ENCODE peak calls at places on chromosome 6, in five cellular contexts. R, S, C, M and B are unnamed samples. For H3K27me3, the result is how much of the 10 kb centered on the place peaks cover.

GRCh38 chr6:40349092-40349491 is 238.1 kb downstream of the LRFN2 start:
- DNase-seq in R (no peak), S (no peak), C (peak), M (no peak), B (no peak)

GRCh38 chr6:166586424-166587156 is at the start of gene RAMACL:
- DNase-seq in R (no peak), S (no peak), C (no peak), M (peak), B (peak)

GRCh38 chr6:13953061-13953705 is 28.4 kb downstream of the RNF182 start:
- DNase-seq in R (peak), S (no peak), C (no peak), M (no peak), B (no peak)

GRCh38 chr6:27141472-27142015 is 106.0 kb upstream of the PRSS16 start:
- DNase-seq in R (no peak), S (no peak), C (no peak), M (no peak), B (no peak)

GRCh38 chr6:142353690-142354089 is 51.9 kb downstream of the ADGRG6 start:
- DNase-seq in R (no peak), S (no peak), C (no peak), M (no peak), B (no peak)

GRCh38 chr6:151651639-151652038 is 155.8 kb upstream of the ESR1 start:
- DNase-seq in R (no peak), S (no peak), C (no peak), M (no peak), B (no peak)

GRCh38 chr6:22651731-22652130 is 82.4 kb downstream of the HDGFL1 start:
- DNase-seq in R (no peak), S (no peak), C (no peak), M (no peak), B (no peak)

GRCh38 chr6:68194846-68195478 is 440.1 kb upstream of the ADGRB3 start:
- DNase-seq in R (no peak), S (no peak), C (no peak), M (no peak), B (no peak)

GRCh38 chr6:53999088-53999755 is 112.0 kb upstream of the MLIP start:
- DNase-seq in R (no peak), S (no peak), C (no peak), M (no peak), B (no peak)

GRCh38 chr6:130965657-130966056 is 97.4 kb downstream of the EPB41L2 start:
- DNase-seq in R (no peak), S (no peak), C (no peak), M (no peak), B (no peak)

GRCh38 chr6:21523652-21524051 is 69.9 kb upstream of the SOX4 start:
- DNase-seq in R (no peak), S (no peak), C (no peak), M (no peak), B (no peak)

GRCh38 chr6:74073429-74073828 is 377.4 kb downstream of the CD109 start:
- DNase-seq in R (peak), S (no peak), C (no peak), M (no peak), B (no peak)

GRCh38 chr6:168600381-168600780 is 159.4 kb downstream of the SMOC2 start:
- DNase-seq in R (no peak), S (no peak), C (no peak), M (no peak), B (no peak)

GRCh38 chr6:108564178-108564577 is 3.5 kb downstream of the FOXO3 start:
- DNase-seq in R (peak), S (no peak), C (peak), M (no peak), B (peak)

GRCh38 chr6:32112436-32112980 is 3.4 kb upstream of the TNXB start:
- DNase-seq in R (no peak), S (no peak), C (no peak), M (no peak), B (no peak)

GRCh38 chr6:17501982-17502704 is 98.0 kb upstream of the FAM8A1 start:
- DNase-seq in R (no peak), S (no peak), C (no peak), M (no peak), B (no peak)

GRCh38 chr6:132244744-132245143 is 156.5 kb downstream of the MOXD1 start:
- DNase-seq in R (no peak), S (no peak), C (no peak), M (no peak), B (no peak)

GRCh38 chr6:149202100-149202499 is 115.4 kb upstream of the TAB2 start:
- DNase-seq in R (no peak), S (no peak), C (no peak), M (no peak), B (no peak)

GRCh38 chr6:35724471-35724870 is 12.4 kb upstream of the ARMC12 start:
- DNase-seq in R (no peak), S (no peak), C (no peak), M (no peak), B (no peak)

GRCh38 chr6:17450825-17451224 is 57.4 kb downstream of the CAP2 start:
- DNase-seq in R (no peak), S (no peak), C (no peak), M (no peak), B (no peak)

GRCh38 chr6:44176935-44177509 is 18.4 kb downstream of the CAPN11 start:
- DNase-seq in R (no peak), S (no peak), C (no peak), M (no peak), B (peak)

GRCh38 chr6:21331221-21331620 is 262.3 kb upstream of the SOX4 start:
- DNase-seq in R (no peak), S (no peak), C (no peak), M (no peak), B (no peak)

GRCh38 chr6:16061833-16062232 is 67.1 kb upstream of the MYLIP start:
- DNase-seq in R (no peak), S (no peak), C (no peak), M (no peak), B (no peak)

GRCh38 chr6:73983367-73983766 is 287.4 kb downstream of the CD109 start:
- DNase-seq in R (peak), S (no peak), C (no peak), M (no peak), B (no peak)

GRCh38 chr6:3457710-3458605 is 1.1 kb upstream of the SLC22A23 start:
- DNase-seq in R (no peak), S (no peak), C (no peak), M (peak), B (no peak)

GRCh38 chr6:137570307-137570832 is 76.2 kb upstream of the OLIG3 start:
- DNase-seq in R (no peak), S (no peak), C (no peak), M (no peak), B (no peak)

GRCh38 chr6:111242452-111242851 is 155.1 kb downstream of the SLC16A10 start:
- DNase-seq in R (peak), S (no peak), C (no peak), M (no peak), B (no peak)

GRCh38 chr6:129212081-129212480 is 329.1 kb downstream of the LAMA2 start:
- DNase-seq in R (no peak), S (no peak), C (no peak), M (no peak), B (no peak)

GRCh38 chr6:165717732-165718465 is 54.9 kb upstream of the PDE10A start:
- DNase-seq in R (peak), S (no peak), C (peak), M (no peak), B (no peak)

GRCh38 chr6:136920858-136921520 is 1.1 kb upstream of the SLC35D3 start:
- DNase-seq in R (no peak), S (no peak), C (no peak), M (no peak), B (peak)

GRCh38 chr6:18536693-18537092 is 149.5 kb downstream of the RNF144B start:
- DNase-seq in R (no peak), S (no peak), C (no peak), M (no peak), B (no peak)
- H3K27me3 ChIP-seq in R (under half), S (under half), C (under half), M (under half), B (under half)

DNA sequence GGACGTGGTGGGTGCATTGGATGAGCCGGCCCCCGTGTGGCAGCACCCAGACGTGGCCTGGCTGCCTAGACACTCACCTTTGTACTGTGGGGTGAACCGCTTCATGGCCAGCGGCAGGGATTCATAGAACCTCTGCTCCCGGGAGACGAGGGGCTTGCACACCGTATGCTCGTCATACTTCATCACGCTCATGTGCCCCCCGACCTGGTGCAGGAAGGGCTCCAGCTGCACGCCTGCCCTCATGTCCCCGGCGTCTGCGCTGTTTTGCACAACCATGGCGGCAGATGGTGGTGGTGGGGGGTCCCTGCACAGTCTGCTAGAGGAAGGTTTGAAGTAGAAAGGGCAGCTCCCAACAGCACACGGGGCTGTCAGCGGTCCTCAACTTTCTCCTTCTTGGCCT is 11.5 kb downstream of the IP6K3 start:
- DNase-seq in R (no peak), S (no peak), C (no peak), M (no peak), B (no peak)
- H3K27me3 ChIP-seq in R (under half), S (under half), C (under half), M (under half), B (under half)

GRCh38 chr6:157224178-157224956 is 99.0 kb downstream of the TMEM242 start:
- DNase-seq in R (no peak), S (no peak), C (no peak), M (no peak), B (no peak)

GRCh38 chr6:157223486-157223885 is 99.8 kb downstream of the TMEM242 start:
- DNase-seq in R (no peak), S (no peak), C (no peak), M (no peak), B (no peak)

GRCh38 chr6:157226026-157226639 is 97.2 kb downstream of the TMEM242 start:
- DNase-seq in R (peak), S (no peak), C (no peak), M (no peak), B (no peak)

GRCh38 chr6:157225575-157225995 is 97.7 kb downstream of the TMEM242 start:
- DNase-seq in R (no peak), S (no peak), C (no peak), M (no peak), B (no peak)

DNA sequence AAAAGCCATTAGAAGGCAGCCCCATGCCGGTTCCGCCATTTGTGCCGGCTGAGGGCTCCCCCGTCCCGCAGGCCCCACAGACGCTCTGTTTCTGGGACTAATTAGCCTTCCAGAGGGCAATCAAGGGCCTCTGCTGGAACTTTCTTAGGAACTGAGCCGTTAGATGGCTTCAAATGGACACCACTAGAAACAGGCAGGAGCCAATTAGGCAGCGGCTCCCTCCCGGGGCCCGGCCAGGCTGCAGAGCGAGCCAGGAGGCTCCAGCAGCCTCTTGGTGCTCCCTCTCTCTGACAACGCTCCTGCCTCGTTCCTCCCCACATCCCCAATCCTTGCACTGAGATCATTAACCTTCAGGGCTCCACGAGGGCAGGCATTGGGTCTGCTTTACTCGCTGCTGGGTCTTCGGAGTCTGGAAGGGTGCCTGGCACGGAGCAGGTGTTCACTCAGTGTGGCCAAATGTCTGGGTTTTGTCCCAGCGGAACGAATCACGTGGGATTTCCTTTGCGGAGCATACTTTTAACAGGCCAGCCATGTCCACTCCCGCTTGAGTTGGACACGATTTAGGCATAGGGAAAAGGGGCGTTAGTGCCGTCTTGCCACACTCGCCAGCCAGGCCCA is 98.3 kb downstream of the TMEM242 start:
- DNase-seq in R (no peak), S (no peak), C (no peak), M (no peak), B (no peak)
- H3K27me3 ChIP-seq in R (under half), S (under half), C (under half), M (under half), B (under half)

DNA sequence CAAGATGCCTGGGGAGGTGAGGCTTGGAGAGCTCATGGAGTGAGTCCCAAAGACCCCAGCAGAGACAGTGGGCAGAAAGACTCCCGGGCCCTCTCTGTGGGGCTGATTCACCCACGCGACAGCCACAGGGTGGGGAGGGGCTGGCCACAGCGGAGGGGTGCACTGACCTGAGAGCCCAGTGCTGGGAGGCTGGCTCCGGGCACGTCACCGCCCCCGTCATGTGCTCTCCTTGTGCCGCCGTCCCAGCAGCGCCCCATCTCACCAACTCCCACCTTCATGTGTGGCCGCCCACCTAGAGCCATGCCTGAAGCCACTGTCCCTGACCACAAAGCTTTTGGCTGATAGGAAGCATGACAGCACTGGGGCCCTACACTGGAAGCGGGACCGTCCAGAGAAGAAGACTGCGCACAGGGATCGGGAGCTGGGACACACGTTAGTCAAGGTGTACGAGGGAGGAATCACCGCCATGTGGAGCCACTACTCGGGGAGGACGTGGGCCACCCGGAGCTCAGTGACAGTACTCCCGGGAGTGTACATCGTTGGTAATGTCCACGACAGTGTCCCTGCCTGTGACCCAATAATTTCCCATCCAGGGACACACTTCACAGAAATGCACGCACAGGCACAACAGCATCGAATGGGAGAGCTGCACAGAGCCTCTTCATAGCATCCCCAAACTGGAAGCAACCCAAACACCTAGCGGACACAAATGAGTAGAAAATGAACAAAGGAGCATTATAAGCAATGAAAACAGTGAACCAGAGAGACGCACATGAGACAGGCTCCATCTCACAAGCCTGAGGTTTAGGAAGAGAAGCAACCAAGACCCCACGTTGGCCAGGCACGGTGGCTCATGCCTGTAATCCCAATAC is 28.4 kb upstream of the FOXC1 start:
- DNase-seq in R (no peak), S (no peak), C (peak), M (no peak), B (no peak)
- H3K27me3 ChIP-seq in R (under half), S (under half), C (under half), M (under half), B (under half)

DNA sequence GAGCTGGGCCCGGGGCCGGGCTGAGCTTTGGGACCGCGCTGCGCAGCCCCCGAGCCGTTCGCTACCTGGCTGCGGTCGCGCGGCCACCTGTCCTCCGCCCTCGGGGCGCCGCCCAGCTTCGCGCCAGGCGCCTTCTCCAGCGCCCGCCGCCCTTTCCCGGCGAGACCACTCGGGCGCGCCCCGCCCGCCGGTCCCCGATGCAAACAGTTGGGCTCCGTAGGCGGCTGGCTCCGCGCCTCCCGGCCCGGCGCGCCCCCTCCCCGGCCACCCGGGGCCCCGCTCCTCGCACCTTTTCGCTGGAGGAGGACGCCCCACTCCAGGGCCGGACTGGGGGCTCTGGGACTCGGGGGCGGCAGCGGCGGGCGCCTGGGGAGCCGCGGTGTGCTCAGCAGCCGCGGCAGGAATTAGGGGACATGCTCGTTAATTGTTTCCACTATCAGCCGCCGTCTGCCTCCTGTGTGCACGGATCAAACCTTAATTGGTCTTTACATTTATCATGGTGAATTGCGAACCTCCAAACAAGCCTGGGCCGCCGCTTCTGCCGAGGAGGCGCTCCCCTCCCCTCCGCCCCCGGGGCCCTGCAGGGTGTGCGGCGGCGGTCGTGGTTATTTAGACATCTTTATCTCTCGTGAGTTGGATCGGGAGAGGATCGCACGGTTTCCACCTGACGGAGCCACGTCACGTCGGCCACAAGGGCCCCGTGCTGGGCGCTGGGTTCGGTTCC is 916 bp upstream of the CNR1 start:
- DNase-seq in R (no peak), S (no peak), C (no peak), M (no peak), B (peak)
- H3K27me3 ChIP-seq in R (under half), S (under half), C (half or more), M (half or more), B (under half)